ENCODE peak calls at places on chromosomes 11 and 22, in four cellular contexts. G, V, M and K are unnamed samples.

GRCh38 chr22:30196141-30196866 is 50.3 kb downstream of the LIF start:
- DNase-seq in G (peak; percentile 79), V (peak; percentile 81), M (no peak), K (peak; percentile 16)

GRCh38 chr11:58628446-58628845 is 6.0 kb downstream of the CNTF start:
- DNase-seq in G (no peak), V (no peak), M (no peak), K (no peak)

GRCh38 chr11:132734217-132734616 is 798.1 kb downstream of the OPCML start:
- DNase-seq in G (no peak), V (no peak), M (no peak), K (no peak)

GRCh38 chr11:876550-876949 is 33.9 kb downstream of the TSPAN4 start:
- DNase-seq in G (no peak), V (no peak), M (no peak), K (no peak)

GRCh38 chr11:78961938-78962701 is 387.5 kb upstream of the NARS2 start:
- DNase-seq in G (peak; percentile 71), V (peak; percentile 83), M (no peak), K (no peak)

GRCh38 chr11:59216654-59217640 is 4.2 kb upstream of the MPEG1 start:
- DNase-seq in G (no peak), V (no peak), M (no peak), K (no peak)

GRCh38 chr11:56994532-56994931 is 5.8 kb downstream of the OR5AK2 start:
- DNase-seq in G (no peak), V (no peak), M (no peak), K (no peak)

GRCh38 chr11:57410287-57410686 is 16.6 kb downstream of the SLC43A3 start:
- DNase-seq in G (no peak), V (no peak), M (no peak), K (no peak)

GRCh38 chr11:27022659-27023251 is 17.9 kb upstream of the BBOX1 start:
- DNase-seq in G (no peak), V (no peak), M (no peak), K (no peak)

GRCh38 chr22:47092896-47093311 is 330.5 kb downstream of the TBC1D22A start:
- DNase-seq in G (no peak), V (no peak), M (no peak), K (no peak)

GRCh38 chr11:10076458-10077141 is 217.4 kb downstream of the SBF2 start:
- DNase-seq in G (peak; percentile 2), V (peak; percentile 45), M (peak; percentile 2), K (no peak)

GRCh38 chr11:14499178-14499559 is 442 bp downstream of the COPB1 start:
- DNase-seq in G (no peak), V (peak; percentile 55), M (peak; percentile 8), K (no peak)

GRCh38 chr11:57792870-57793269 is 31.3 kb downstream of the CTNND1 start:
- DNase-seq in G (no peak), V (no peak), M (no peak), K (no peak)

GRCh38 chr11:2792376-2793250 is 92.8 kb upstream of the KCNQ1OT1 start:
- DNase-seq in G (no peak), V (no peak), M (no peak), K (no peak)